ENCODE peak calls at places on chromosomes 4 and X, in eight cellular contexts. One of them, this sample, is unnamed.

GRCh38 chrX:24981030-24981429 is 34.7 kb downstream of the ARX start:
- DNase-seq in fibroblast of lung: no peak
- DNase-seq in CD8-positive, alpha-beta memory T cell: no peak
- DNase-seq in mammary epithelial cell: peak
- DNase-seq in CD4-positive, alpha-beta T cell: no peak
- DNase-seq in PC-9: no peak
- DNase-seq in Peyer's patch: no peak
- DNase-seq in A549: no peak
- DNase-seq in this sample: no peak

GRCh38 chr4:83993774-83994173 is 457.9 kb downstream of the GPAT3 start:
- DNase-seq in fibroblast of lung: no peak
- DNase-seq in CD8-positive, alpha-beta memory T cell: no peak
- DNase-seq in mammary epithelial cell: no peak
- DNase-seq in CD4-positive, alpha-beta T cell: no peak
- DNase-seq in PC-9: no peak
- DNase-seq in Peyer's patch: no peak
- DNase-seq in A549: no peak
- DNase-seq in this sample: no peak

GRCh38 chrX:45524296-45524695 is 323.6 kb upstream of the DIPK2B start:
- DNase-seq in fibroblast of lung: peak
- DNase-seq in CD8-positive, alpha-beta memory T cell: no peak
- DNase-seq in mammary epithelial cell: peak
- DNase-seq in CD4-positive, alpha-beta T cell: no peak
- DNase-seq in PC-9: no peak
- DNase-seq in Peyer's patch: no peak
- DNase-seq in A549: no peak
- DNase-seq in this sample: no peak

GRCh38 chr4:145066063-145066501 is 31.9 kb downstream of the ANAPC10 start:
- DNase-seq in fibroblast of lung: no peak
- DNase-seq in CD8-positive, alpha-beta memory T cell: no peak
- DNase-seq in mammary epithelial cell: no peak
- DNase-seq in CD4-positive, alpha-beta T cell: no peak
- DNase-seq in PC-9: no peak
- DNase-seq in Peyer's patch: no peak
- DNase-seq in A549: no peak
- DNase-seq in this sample: no peak

GRCh38 chr4:139919513-139919912 is 234.5 kb downstream of the MAML3 start:
- DNase-seq in fibroblast of lung: peak
- DNase-seq in CD8-positive, alpha-beta memory T cell: no peak
- DNase-seq in mammary epithelial cell: no peak
- DNase-seq in CD4-positive, alpha-beta T cell: no peak
- DNase-seq in PC-9: no peak
- DNase-seq in Peyer's patch: no peak
- DNase-seq in A549: no peak
- DNase-seq in this sample: no peak

GRCh38 chrX:102728646-102729045 is 8.1 kb downstream of the GPRASP3 start:
- DNase-seq in fibroblast of lung: no peak
- DNase-seq in CD8-positive, alpha-beta memory T cell: no peak
- DNase-seq in mammary epithelial cell: peak
- DNase-seq in CD4-positive, alpha-beta T cell: no peak
- DNase-seq in PC-9: no peak
- DNase-seq in Peyer's patch: no peak
- DNase-seq in A549: no peak
- DNase-seq in this sample: no peak

GRCh38 chr4:109921384-109921808 is 8.7 kb downstream of the EGF start:
- DNase-seq in fibroblast of lung: peak
- DNase-seq in CD8-positive, alpha-beta memory T cell: no peak
- DNase-seq in mammary epithelial cell: peak
- DNase-seq in CD4-positive, alpha-beta T cell: no peak
- DNase-seq in PC-9: peak
- DNase-seq in Peyer's patch: no peak
- DNase-seq in A549: peak
- DNase-seq in this sample: no peak

GRCh38 chr4:111268769-111269414 is 646.0 kb upstream of the PITX2 start:
- DNase-seq in fibroblast of lung: peak
- DNase-seq in CD8-positive, alpha-beta memory T cell: no peak
- DNase-seq in mammary epithelial cell: no peak
- DNase-seq in CD4-positive, alpha-beta T cell: no peak
- DNase-seq in PC-9: no peak
- DNase-seq in Peyer's patch: no peak
- DNase-seq in A549: no peak
- DNase-seq in this sample: no peak

GRCh38 chr4:165634766-165635165 is 238.3 kb upstream of the TLL1 start:
- DNase-seq in fibroblast of lung: no peak
- DNase-seq in CD8-positive, alpha-beta memory T cell: no peak
- DNase-seq in mammary epithelial cell: peak
- DNase-seq in CD4-positive, alpha-beta T cell: no peak
- DNase-seq in PC-9: no peak
- DNase-seq in Peyer's patch: no peak
- DNase-seq in A549: no peak
- DNase-seq in this sample: no peak

GRCh38 chrX:40041915-40042314 is 55.8 kb downstream of the BCOR start:
- DNase-seq in fibroblast of lung: no peak
- DNase-seq in CD8-positive, alpha-beta memory T cell: no peak
- DNase-seq in mammary epithelial cell: no peak
- DNase-seq in CD4-positive, alpha-beta T cell: no peak
- DNase-seq in PC-9: no peak
- DNase-seq in Peyer's patch: no peak
- DNase-seq in A549: no peak
- DNase-seq in this sample: no peak

GRCh38 chrX:39705299-39705698 is 392.5 kb downstream of the BCOR start:
- DNase-seq in fibroblast of lung: peak
- DNase-seq in CD8-positive, alpha-beta memory T cell: no peak
- DNase-seq in mammary epithelial cell: peak
- DNase-seq in CD4-positive, alpha-beta T cell: no peak
- DNase-seq in PC-9: no peak
- DNase-seq in Peyer's patch: no peak
- DNase-seq in A549: peak
- DNase-seq in this sample: no peak

GRCh38 chr4:6546681-6547447 is 28.1 kb upstream of the MAN2B2 start:
- DNase-seq in fibroblast of lung: peak
- DNase-seq in CD8-positive, alpha-beta memory T cell: peak
- DNase-seq in mammary epithelial cell: peak
- DNase-seq in CD4-positive, alpha-beta T cell: peak
- DNase-seq in PC-9: peak
- DNase-seq in Peyer's patch: no peak
- DNase-seq in A549: peak
- DNase-seq in this sample: peak

GRCh38 chrX:46953137-46953527 is 40.9 kb downstream of the JADE3 start:
- DNase-seq in fibroblast of lung: no peak
- DNase-seq in CD8-positive, alpha-beta memory T cell: no peak
- DNase-seq in mammary epithelial cell: no peak
- DNase-seq in CD4-positive, alpha-beta T cell: no peak
- DNase-seq in PC-9: no peak
- DNase-seq in Peyer's patch: no peak
- DNase-seq in A549: no peak
- DNase-seq in this sample: no peak

DNA sequence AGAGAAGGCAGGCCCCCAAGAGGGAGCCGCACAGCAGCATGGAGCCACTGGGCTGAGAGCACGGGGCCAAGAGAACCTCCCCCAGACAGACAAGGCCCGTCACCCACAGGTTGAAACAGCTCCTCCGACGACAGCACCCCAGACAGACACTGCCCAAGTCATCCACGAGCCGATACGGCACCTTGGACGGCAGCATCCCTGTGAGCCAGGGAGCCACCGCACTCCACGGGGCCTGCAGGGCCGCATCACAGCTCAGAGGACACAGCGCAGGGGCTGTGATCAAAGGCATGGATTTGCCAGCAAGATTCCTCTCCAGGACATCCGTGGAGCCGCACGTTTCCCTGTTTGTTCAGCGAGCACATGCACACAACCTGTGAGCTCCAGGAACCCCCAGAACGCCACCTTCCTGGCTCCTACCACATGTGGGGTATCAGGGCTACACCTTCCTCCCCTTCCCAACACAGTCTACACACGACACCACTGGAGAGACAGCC is 3.9 kb downstream of the CTBP1 start:
- DNase-seq in fibroblast of lung: no peak
- DNase-seq in CD8-positive, alpha-beta memory T cell: no peak
- DNase-seq in mammary epithelial cell: no peak
- DNase-seq in CD4-positive, alpha-beta T cell: no peak
- DNase-seq in PC-9: no peak
- DNase-seq in Peyer's patch: no peak
- DNase-seq in A549: no peak
- DNase-seq in this sample: no peak
- H3K27ac ChIP-seq in fibroblast of lung: no peak
- H3K27ac ChIP-seq in CD8-positive, alpha-beta memory T cell: no peak
- H3K27ac ChIP-seq in mammary epithelial cell: no peak
- H3K27ac ChIP-seq in CD4-positive, alpha-beta T cell: peak
- H3K27ac ChIP-seq in PC-9: no peak
- H3K27ac ChIP-seq in Peyer's patch: no peak
- H3K27ac ChIP-seq in A549: no peak
- H3K27ac ChIP-seq in this sample: peak

GRCh38 chrX:43876680-43877079 is 5.6 kb downstream of the MAOB start:
- DNase-seq in fibroblast of lung: no peak
- DNase-seq in CD8-positive, alpha-beta memory T cell: no peak
- DNase-seq in mammary epithelial cell: no peak
- DNase-seq in CD4-positive, alpha-beta T cell: no peak
- DNase-seq in PC-9: no peak
- DNase-seq in Peyer's patch: no peak
- DNase-seq in A549: no peak
- DNase-seq in this sample: no peak

GRCh38 chrX:43878902-43879526 is 3.2 kb downstream of the MAOB start:
- DNase-seq in fibroblast of lung: no peak
- DNase-seq in CD8-positive, alpha-beta memory T cell: no peak
- DNase-seq in mammary epithelial cell: no peak
- DNase-seq in CD4-positive, alpha-beta T cell: no peak
- DNase-seq in PC-9: no peak
- DNase-seq in Peyer's patch: no peak
- DNase-seq in A549: no peak
- DNase-seq in this sample: no peak

GRCh38 chrX:43882294-43882681 is at the start of gene MAOB:
- DNase-seq in fibroblast of lung: peak
- DNase-seq in CD8-positive, alpha-beta memory T cell: no peak
- DNase-seq in mammary epithelial cell: peak
- DNase-seq in CD4-positive, alpha-beta T cell: no peak
- DNase-seq in PC-9: no peak
- DNase-seq in Peyer's patch: no peak
- DNase-seq in A549: no peak
- DNase-seq in this sample: no peak

GRCh38 chrX:43881410-43882293 is 598 bp downstream of the MAOB start:
- DNase-seq in fibroblast of lung: no peak
- DNase-seq in CD8-positive, alpha-beta memory T cell: no peak
- DNase-seq in mammary epithelial cell: no peak
- DNase-seq in CD4-positive, alpha-beta T cell: no peak
- DNase-seq in PC-9: no peak
- DNase-seq in Peyer's patch: no peak
- DNase-seq in A549: no peak
- DNase-seq in this sample: no peak

GRCh38 chrX:43880439-43880838 is 1.8 kb downstream of the MAOB start:
- DNase-seq in fibroblast of lung: no peak
- DNase-seq in CD8-positive, alpha-beta memory T cell: no peak
- DNase-seq in mammary epithelial cell: peak
- DNase-seq in CD4-positive, alpha-beta T cell: no peak
- DNase-seq in PC-9: peak
- DNase-seq in Peyer's patch: no peak
- DNase-seq in A549: no peak
- DNase-seq in this sample: no peak
- H3K27ac ChIP-seq in fibroblast of lung: no peak
- H3K27ac ChIP-seq in CD8-positive, alpha-beta memory T cell: no peak
- H3K27ac ChIP-seq in mammary epithelial cell: no peak
- H3K27ac ChIP-seq in CD4-positive, alpha-beta T cell: no peak
- H3K27ac ChIP-seq in PC-9: no peak
- H3K27ac ChIP-seq in Peyer's patch: no peak
- H3K27ac ChIP-seq in A549: no peak
- H3K27ac ChIP-seq in this sample: no peak

DNA sequence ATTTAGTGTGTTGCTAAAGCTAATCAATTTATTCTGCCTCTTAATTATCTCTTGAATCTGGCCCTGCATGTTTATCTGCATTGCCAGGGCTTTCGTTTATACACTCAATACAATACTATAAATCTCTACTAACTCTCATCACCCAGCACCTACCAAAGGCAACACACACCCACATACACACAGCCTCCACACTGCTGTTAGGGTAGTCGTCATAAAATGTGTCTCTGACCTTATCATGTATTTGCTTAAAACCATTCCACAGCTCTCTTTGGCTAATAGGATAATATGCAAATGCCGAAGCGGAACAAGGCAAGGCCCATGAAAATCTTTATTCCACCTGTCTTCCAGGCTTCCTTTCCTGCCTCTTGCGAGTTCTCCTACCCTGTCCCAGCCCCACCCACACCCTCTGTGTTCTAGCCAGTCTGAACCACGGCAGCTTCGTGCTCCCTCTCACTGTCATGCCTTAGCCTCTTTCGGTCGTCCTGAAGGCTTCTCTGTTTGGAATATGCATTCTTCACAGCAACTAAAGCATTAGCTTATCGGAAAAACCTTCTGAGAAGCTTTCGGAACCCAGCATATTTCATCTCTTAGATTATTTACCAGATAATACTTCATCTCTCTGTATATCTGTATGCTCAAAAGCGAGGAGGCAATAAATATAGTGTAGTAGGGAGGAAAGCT is 333.5 kb downstream of the TENM3 start:
- DNase-seq in fibroblast of lung: peak
- DNase-seq in CD8-positive, alpha-beta memory T cell: no peak
- DNase-seq in mammary epithelial cell: no peak
- DNase-seq in CD4-positive, alpha-beta T cell: no peak
- DNase-seq in PC-9: no peak
- DNase-seq in Peyer's patch: no peak
- DNase-seq in A549: no peak
- DNase-seq in this sample: no peak
- H3K27ac ChIP-seq in fibroblast of lung: no peak
- H3K27ac ChIP-seq in CD8-positive, alpha-beta memory T cell: no peak
- H3K27ac ChIP-seq in mammary epithelial cell: no peak
- H3K27ac ChIP-seq in CD4-positive, alpha-beta T cell: no peak
- H3K27ac ChIP-seq in PC-9: no peak
- H3K27ac ChIP-seq in Peyer's patch: no peak
- H3K27ac ChIP-seq in A549: no peak
- H3K27ac ChIP-seq in this sample: no peak

DNA sequence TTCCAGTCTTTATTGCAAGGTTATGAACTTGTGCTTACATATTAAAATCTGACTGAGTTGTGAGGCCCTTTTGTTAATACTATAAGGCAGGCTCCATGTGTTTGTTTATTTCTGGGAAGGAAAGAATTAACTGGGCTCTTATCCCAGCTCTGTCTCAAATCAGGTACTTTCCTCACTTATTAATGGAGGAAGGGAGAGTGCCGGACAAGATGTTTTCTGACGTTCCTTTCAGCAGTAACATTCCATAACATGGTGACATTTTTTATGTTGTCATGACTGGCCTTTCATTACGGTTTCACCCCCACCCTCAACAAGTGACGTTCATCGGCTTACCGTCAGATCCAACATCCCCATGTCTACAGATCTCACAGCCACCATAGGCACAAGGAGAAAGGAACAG is 96.1 kb downstream of the RASL11B start:
- DNase-seq in fibroblast of lung: no peak
- DNase-seq in CD8-positive, alpha-beta memory T cell: no peak
- DNase-seq in mammary epithelial cell: no peak
- DNase-seq in CD4-positive, alpha-beta T cell: no peak
- DNase-seq in PC-9: no peak
- DNase-seq in Peyer's patch: no peak
- DNase-seq in A549: no peak
- DNase-seq in this sample: no peak
- H3K27ac ChIP-seq in fibroblast of lung: peak
- H3K27ac ChIP-seq in CD8-positive, alpha-beta memory T cell: no peak
- H3K27ac ChIP-seq in mammary epithelial cell: no peak
- H3K27ac ChIP-seq in CD4-positive, alpha-beta T cell: no peak
- H3K27ac ChIP-seq in PC-9: no peak
- H3K27ac ChIP-seq in Peyer's patch: no peak
- H3K27ac ChIP-seq in A549: no peak
- H3K27ac ChIP-seq in this sample: no peak

This sample was measured in CD4-positive, alpha-beta memory T cell.